ENCODE peak calls at places on chromosome 17, in nine cellular contexts. One of them, this sample, is unnamed.

GRCh38 chr17:64343071-64343774 is 47.4 kb downstream of the PECAM1 start:
- DNase-seq in HCEC 1CT: no peak
- DNase-seq in A549: no peak
- DNase-seq in activated CD4-positive, CD25-positive, alpha-beta regulatory T cell treated with anti-CD3 and anti-CD28 coated beads, Interleukin-2, amount 50 U/mL, for 16 hours: no peak
- DNase-seq in uterus: no peak
- DNase-seq in MG63: no peak
- DNase-seq in breast epithelium: no peak
- DNase-seq in HEK293T: no peak
- DNase-seq in NCI-H345: no peak
- DNase-seq in this sample: no peak

GRCh38 chr17:22337467-22337866 is 645.1 kb downstream of the KCNJ18 start:
- DNase-seq in HCEC 1CT: no peak
- DNase-seq in NCI-H345: no peak
- DNase-seq in A549: no peak
- DNase-seq in uterus: no peak
- DNase-seq in HEK293T: no peak
- DNase-seq in MG63: no peak
- DNase-seq in activated CD4-positive, CD25-positive, alpha-beta regulatory T cell treated with anti-CD3 and anti-CD28 coated beads, Interleukin-2, amount 50 U/mL, for 16 hours: no peak
- DNase-seq in breast epithelium: no peak
- DNase-seq in this sample: no peak

GRCh38 chr17:40157972-40158371 is 17.6 kb downstream of the CASC3 start:
- DNase-seq in HCEC 1CT: no peak
- DNase-seq in uterus: no peak
- DNase-seq in breast epithelium: no peak
- DNase-seq in HEK293T: no peak
- DNase-seq in MG63: no peak
- DNase-seq in A549: no peak
- DNase-seq in NCI-H345: no peak
- DNase-seq in activated CD4-positive, CD25-positive, alpha-beta regulatory T cell treated with anti-CD3 and anti-CD28 coated beads, Interleukin-2, amount 50 U/mL, for 16 hours: no peak
- DNase-seq in this sample: no peak

GRCh38 chr17:40707720-40708119 is 4.2 kb upstream of the KRT24 start:
- DNase-seq in HCEC 1CT: no peak
- DNase-seq in activated CD4-positive, CD25-positive, alpha-beta regulatory T cell treated with anti-CD3 and anti-CD28 coated beads, Interleukin-2, amount 50 U/mL, for 16 hours: no peak
- DNase-seq in uterus: no peak
- DNase-seq in HEK293T: no peak
- DNase-seq in MG63: peak
- DNase-seq in A549: peak
- DNase-seq in NCI-H345: no peak
- DNase-seq in breast epithelium: no peak
- DNase-seq in this sample: peak

GRCh38 chr17:63275968-63276349 is 170.1 kb downstream of the CYB561 start:
- DNase-seq in breast epithelium: no peak
- DNase-seq in HEK293T: no peak
- DNase-seq in NCI-H345: no peak
- DNase-seq in MG63: no peak
- DNase-seq in A549: no peak
- DNase-seq in uterus: no peak
- DNase-seq in activated CD4-positive, CD25-positive, alpha-beta regulatory T cell treated with anti-CD3 and anti-CD28 coated beads, Interleukin-2, amount 50 U/mL, for 16 hours: no peak
- DNase-seq in HCEC 1CT: peak
- DNase-seq in this sample: no peak

GRCh38 chr17:32187276-32187675 is 45.0 kb downstream of the RHOT1 start:
- DNase-seq in activated CD4-positive, CD25-positive, alpha-beta regulatory T cell treated with anti-CD3 and anti-CD28 coated beads, Interleukin-2, amount 50 U/mL, for 16 hours: no peak
- DNase-seq in HEK293T: no peak
- DNase-seq in uterus: no peak
- DNase-seq in HCEC 1CT: peak
- DNase-seq in breast epithelium: no peak
- DNase-seq in MG63: no peak
- DNase-seq in NCI-H345: no peak
- DNase-seq in A549: no peak
- DNase-seq in this sample: no peak

GRCh38 chr17:34623856-34624766 is 44.7 kb downstream of the TMEM132E start:
- DNase-seq in A549: no peak
- DNase-seq in uterus: no peak
- DNase-seq in MG63: no peak
- DNase-seq in breast epithelium: no peak
- DNase-seq in HCEC 1CT: no peak
- DNase-seq in activated CD4-positive, CD25-positive, alpha-beta regulatory T cell treated with anti-CD3 and anti-CD28 coated beads, Interleukin-2, amount 50 U/mL, for 16 hours: no peak
- DNase-seq in HEK293T: no peak
- DNase-seq in NCI-H345: peak
- DNase-seq in this sample: no peak

GRCh38 chr17:1019451-1019850 is 22.5 kb downstream of the TIMM22 start:
- DNase-seq in NCI-H345: no peak
- DNase-seq in uterus: no peak
- DNase-seq in MG63: no peak
- DNase-seq in HEK293T: no peak
- DNase-seq in HCEC 1CT: no peak
- DNase-seq in breast epithelium: no peak
- DNase-seq in activated CD4-positive, CD25-positive, alpha-beta regulatory T cell treated with anti-CD3 and anti-CD28 coated beads, Interleukin-2, amount 50 U/mL, for 16 hours: no peak
- DNase-seq in A549: no peak
- DNase-seq in this sample: no peak

GRCh38 chr17:73787721-73788051 is 143.4 kb upstream of the SDK2 start:
- DNase-seq in NCI-H345: no peak
- DNase-seq in MG63: no peak
- DNase-seq in HEK293T: no peak
- DNase-seq in HCEC 1CT: no peak
- DNase-seq in breast epithelium: no peak
- DNase-seq in uterus: no peak
- DNase-seq in activated CD4-positive, CD25-positive, alpha-beta regulatory T cell treated with anti-CD3 and anti-CD28 coated beads, Interleukin-2, amount 50 U/mL, for 16 hours: no peak
- DNase-seq in A549: no peak
- DNase-seq in this sample: no peak

GRCh38 chr17:15513859-15514446 is 46.5 kb upstream of the CDRT4 start:
- DNase-seq in NCI-H345: no peak
- DNase-seq in activated CD4-positive, CD25-positive, alpha-beta regulatory T cell treated with anti-CD3 and anti-CD28 coated beads, Interleukin-2, amount 50 U/mL, for 16 hours: no peak
- DNase-seq in MG63: no peak
- DNase-seq in breast epithelium: no peak
- DNase-seq in HCEC 1CT: no peak
- DNase-seq in HEK293T: no peak
- DNase-seq in A549: no peak
- DNase-seq in uterus: no peak
- DNase-seq in this sample: no peak

GRCh38 chr17:47879776-47880452 is 16.1 kb upstream of the SP2 start:
- DNase-seq in activated CD4-positive, CD25-positive, alpha-beta regulatory T cell treated with anti-CD3 and anti-CD28 coated beads, Interleukin-2, amount 50 U/mL, for 16 hours: no peak
- DNase-seq in HEK293T: no peak
- DNase-seq in uterus: no peak
- DNase-seq in A549: no peak
- DNase-seq in NCI-H345: no peak
- DNase-seq in HCEC 1CT: no peak
- DNase-seq in breast epithelium: no peak
- DNase-seq in MG63: no peak
- DNase-seq in this sample: no peak

GRCh38 chr17:57597531-57598453 is 147.3 kb downstream of the CCDC182 start:
- DNase-seq in HEK293T: peak
- DNase-seq in MG63: peak
- DNase-seq in breast epithelium: peak
- DNase-seq in uterus: peak
- DNase-seq in A549: peak
- DNase-seq in NCI-H345: peak
- DNase-seq in HCEC 1CT: peak
- DNase-seq in activated CD4-positive, CD25-positive, alpha-beta regulatory T cell treated with anti-CD3 and anti-CD28 coated beads, Interleukin-2, amount 50 U/mL, for 16 hours: no peak
- DNase-seq in this sample: peak

GRCh38 chr17:72648702-72649101 is 443.8 kb downstream of the SLC39A11 start:
- DNase-seq in MG63: no peak
- DNase-seq in HEK293T: no peak
- DNase-seq in HCEC 1CT: no peak
- DNase-seq in A549: no peak
- DNase-seq in breast epithelium: no peak
- DNase-seq in uterus: no peak
- DNase-seq in activated CD4-positive, CD25-positive, alpha-beta regulatory T cell treated with anti-CD3 and anti-CD28 coated beads, Interleukin-2, amount 50 U/mL, for 16 hours: no peak
- DNase-seq in NCI-H345: no peak
- DNase-seq in this sample: no peak

GRCh38 chr17:47076171-47076570 is 97.1 kb upstream of the RPRML start:
- DNase-seq in uterus: no peak
- DNase-seq in HCEC 1CT: no peak
- DNase-seq in activated CD4-positive, CD25-positive, alpha-beta regulatory T cell treated with anti-CD3 and anti-CD28 coated beads, Interleukin-2, amount 50 U/mL, for 16 hours: no peak
- DNase-seq in NCI-H345: no peak
- DNase-seq in A549: no peak
- DNase-seq in breast epithelium: no peak
- DNase-seq in HEK293T: no peak
- DNase-seq in MG63: no peak
- DNase-seq in this sample: no peak

GRCh38 chr17:13797863-13798262 is 196.1 kb upstream of the HS3ST3A1 start:
- DNase-seq in HEK293T: no peak
- DNase-seq in HCEC 1CT: no peak
- DNase-seq in A549: no peak
- DNase-seq in breast epithelium: no peak
- DNase-seq in NCI-H345: no peak
- DNase-seq in uterus: no peak
- DNase-seq in activated CD4-positive, CD25-positive, alpha-beta regulatory T cell treated with anti-CD3 and anti-CD28 coated beads, Interleukin-2, amount 50 U/mL, for 16 hours: no peak
- DNase-seq in MG63: no peak
- DNase-seq in this sample: no peak

GRCh38 chr17:49101054-49101534 is 31.5 kb upstream of the B4GALNT2 start:
- DNase-seq in A549: no peak
- DNase-seq in activated CD4-positive, CD25-positive, alpha-beta regulatory T cell treated with anti-CD3 and anti-CD28 coated beads, Interleukin-2, amount 50 U/mL, for 16 hours: no peak
- DNase-seq in breast epithelium: peak
- DNase-seq in NCI-H345: peak
- DNase-seq in MG63: no peak
- DNase-seq in uterus: no peak
- DNase-seq in HEK293T: no peak
- DNase-seq in HCEC 1CT: peak
- DNase-seq in this sample: no peak

GRCh38 chr17:64507418-64507766 is 615 bp downstream of the CEP95 start:
- DNase-seq in MG63: peak
- DNase-seq in uterus: no peak
- DNase-seq in breast epithelium: no peak
- DNase-seq in activated CD4-positive, CD25-positive, alpha-beta regulatory T cell treated with anti-CD3 and anti-CD28 coated beads, Interleukin-2, amount 50 U/mL, for 16 hours: peak
- DNase-seq in A549: peak
- DNase-seq in HCEC 1CT: peak
- DNase-seq in HEK293T: peak
- DNase-seq in NCI-H345: peak
- DNase-seq in this sample: no peak

GRCh38 chr17:44081681-44082080 is 11.1 kb downstream of the G6PC3 start:
- DNase-seq in uterus: no peak
- DNase-seq in activated CD4-positive, CD25-positive, alpha-beta regulatory T cell treated with anti-CD3 and anti-CD28 coated beads, Interleukin-2, amount 50 U/mL, for 16 hours: no peak
- DNase-seq in HCEC 1CT: no peak
- DNase-seq in HEK293T: no peak
- DNase-seq in MG63: peak
- DNase-seq in A549: no peak
- DNase-seq in breast epithelium: no peak
- DNase-seq in NCI-H345: no peak
- DNase-seq in this sample: no peak

GRCh38 chr17:28338056-28338768 is 2.7 kb downstream of the TNFAIP1 start:
- DNase-seq in HCEC 1CT: peak
- DNase-seq in MG63: peak
- DNase-seq in activated CD4-positive, CD25-positive, alpha-beta regulatory T cell treated with anti-CD3 and anti-CD28 coated beads, Interleukin-2, amount 50 U/mL, for 16 hours: no peak
- DNase-seq in breast epithelium: no peak
- DNase-seq in NCI-H345: no peak
- DNase-seq in A549: no peak
- DNase-seq in uterus: no peak
- DNase-seq in HEK293T: no peak
- DNase-seq in this sample: peak

GRCh38 chr17:18993876-18994275 is 10.7 kb downstream of the FAM83G start:
- DNase-seq in uterus: no peak
- DNase-seq in HCEC 1CT: no peak
- DNase-seq in NCI-H345: no peak
- DNase-seq in MG63: no peak
- DNase-seq in HEK293T: no peak
- DNase-seq in A549: no peak
- DNase-seq in breast epithelium: no peak
- DNase-seq in activated CD4-positive, CD25-positive, alpha-beta regulatory T cell treated with anti-CD3 and anti-CD28 coated beads, Interleukin-2, amount 50 U/mL, for 16 hours: no peak
- DNase-seq in this sample: no peak

GRCh38 chr17:82247175-82247823 is 18.5 kb downstream of the SLC16A3 start:
- DNase-seq in activated CD4-positive, CD25-positive, alpha-beta regulatory T cell treated with anti-CD3 and anti-CD28 coated beads, Interleukin-2, amount 50 U/mL, for 16 hours: no peak
- DNase-seq in uterus: no peak
- DNase-seq in NCI-H345: no peak
- DNase-seq in breast epithelium: no peak
- DNase-seq in A549: no peak
- DNase-seq in MG63: no peak
- DNase-seq in HCEC 1CT: no peak
- DNase-seq in HEK293T: no peak
- DNase-seq in this sample: peak

GRCh38 chr17:77332981-77333685 is 192.4 kb downstream of the SEC14L1 start:
- DNase-seq in activated CD4-positive, CD25-positive, alpha-beta regulatory T cell treated with anti-CD3 and anti-CD28 coated beads, Interleukin-2, amount 50 U/mL, for 16 hours: no peak
- DNase-seq in NCI-H345: no peak
- DNase-seq in MG63: peak
- DNase-seq in HEK293T: no peak
- DNase-seq in HCEC 1CT: peak
- DNase-seq in A549: no peak
- DNase-seq in uterus: peak
- DNase-seq in breast epithelium: peak
- DNase-seq in this sample: peak

GRCh38 chr17:50211249-50212120 is 10.1 kb upstream of the COL1A1 start:
- DNase-seq in breast epithelium: no peak
- DNase-seq in activated CD4-positive, CD25-positive, alpha-beta regulatory T cell treated with anti-CD3 and anti-CD28 coated beads, Interleukin-2, amount 50 U/mL, for 16 hours: no peak
- DNase-seq in A549: no peak
- DNase-seq in MG63: peak
- DNase-seq in NCI-H345: no peak
- DNase-seq in HEK293T: no peak
- DNase-seq in uterus: peak
- DNase-seq in HCEC 1CT: no peak
- DNase-seq in this sample: no peak

GRCh38 chr17:14664511-14664910 is 363.6 kb downstream of the HS3ST3B1 start:
- DNase-seq in HEK293T: no peak
- DNase-seq in MG63: no peak
- DNase-seq in uterus: no peak
- DNase-seq in HCEC 1CT: no peak
- DNase-seq in breast epithelium: no peak
- DNase-seq in A549: no peak
- DNase-seq in activated CD4-positive, CD25-positive, alpha-beta regulatory T cell treated with anti-CD3 and anti-CD28 coated beads, Interleukin-2, amount 50 U/mL, for 16 hours: no peak
- DNase-seq in NCI-H345: no peak
- DNase-seq in this sample: no peak

This sample was measured in heart left ventricle.